ENCODE peak calls at places on chromosomes 2 and 18, in nine cellular contexts. One of them, this sample, is unnamed.
A peak's percentile ranks its signal among the peaks of the same experiment; 100 is the strongest.

GRCh38 chr2:100105678-100106054 is 36.7 kb downstream of the AFF3 start:
- DNase-seq in CD8-positive, alpha-beta T cell: no peak
- DNase-seq in CD4-positive, CD25-positive, alpha-beta regulatory T cell: no peak
- DNase-seq in mesendoderm: peak; percentile 63
- DNase-seq in upper lobe of left lung: no peak
- DNase-seq in GM23338: peak; percentile 48
- DNase-seq in tibial nerve: no peak
- DNase-seq in upper lobe of right lung: no peak
- DNase-seq in heart left ventricle: no peak
- DNase-seq in this sample: no peak

GRCh38 chr2:28958689-28959088 is 22.4 kb upstream of the TOGARAM2 start:
- DNase-seq in heart left ventricle: peak; percentile 72
- DNase-seq in upper lobe of right lung: no peak
- DNase-seq in GM23338: peak; percentile 92
- DNase-seq in upper lobe of left lung: peak; percentile 48
- DNase-seq in mesendoderm: peak; percentile 85
- DNase-seq in CD8-positive, alpha-beta T cell: peak; percentile 21
- DNase-seq in CD4-positive, CD25-positive, alpha-beta regulatory T cell: peak; percentile 51
- DNase-seq in tibial nerve: peak; percentile 68
- DNase-seq in this sample: no peak

GRCh38 chr2:113245276-113245711 is 33.4 kb downstream of the PAX8 start:
- DNase-seq in CD4-positive, CD25-positive, alpha-beta regulatory T cell: no peak
- DNase-seq in upper lobe of left lung: no peak
- DNase-seq in GM23338: no peak
- DNase-seq in heart left ventricle: no peak
- DNase-seq in tibial nerve: no peak
- DNase-seq in CD8-positive, alpha-beta T cell: no peak
- DNase-seq in upper lobe of right lung: no peak
- DNase-seq in mesendoderm: no peak
- DNase-seq in this sample: no peak

GRCh38 chr2:38073211-38074005 is 2.5 kb downstream of the CYP1B1 start:
- DNase-seq in CD4-positive, CD25-positive, alpha-beta regulatory T cell: no peak
- DNase-seq in tibial nerve: peak; percentile 87
- DNase-seq in CD8-positive, alpha-beta T cell: no peak
- DNase-seq in upper lobe of left lung: no peak
- DNase-seq in mesendoderm: peak; percentile 65
- DNase-seq in heart left ventricle: no peak
- DNase-seq in GM23338: peak; percentile 68
- DNase-seq in upper lobe of right lung: no peak
- DNase-seq in this sample: no peak

GRCh38 chr18:35141077-35141476 is 99.8 kb upstream of the ZNF397 start:
- DNase-seq in upper lobe of right lung: no peak
- DNase-seq in GM23338: no peak
- DNase-seq in mesendoderm: no peak
- DNase-seq in tibial nerve: no peak
- DNase-seq in heart left ventricle: no peak
- DNase-seq in CD4-positive, CD25-positive, alpha-beta regulatory T cell: no peak
- DNase-seq in upper lobe of left lung: no peak
- DNase-seq in CD8-positive, alpha-beta T cell: no peak
- DNase-seq in this sample: no peak

GRCh38 chr2:68333931-68334330 is 14.2 kb upstream of the CNRIP1 start:
- DNase-seq in mesendoderm: no peak
- DNase-seq in CD4-positive, CD25-positive, alpha-beta regulatory T cell: no peak
- DNase-seq in upper lobe of left lung: no peak
- DNase-seq in CD8-positive, alpha-beta T cell: no peak
- DNase-seq in tibial nerve: no peak
- DNase-seq in heart left ventricle: no peak
- DNase-seq in GM23338: no peak
- DNase-seq in upper lobe of right lung: no peak
- DNase-seq in this sample: no peak

GRCh38 chr2:232484628-232485332 is 2.9 kb downstream of the ECEL1 start:
- DNase-seq in CD4-positive, CD25-positive, alpha-beta regulatory T cell: no peak
- DNase-seq in heart left ventricle: peak; percentile 38
- DNase-seq in GM23338: no peak
- DNase-seq in mesendoderm: no peak
- DNase-seq in upper lobe of left lung: no peak
- DNase-seq in CD8-positive, alpha-beta T cell: no peak
- DNase-seq in tibial nerve: no peak
- DNase-seq in upper lobe of right lung: peak; percentile 55
- DNase-seq in this sample: no peak

GRCh38 chr2:11152591-11152990 is 2.7 kb upstream of the SLC66A3 start:
- DNase-seq in GM23338: no peak
- DNase-seq in CD4-positive, CD25-positive, alpha-beta regulatory T cell: no peak
- DNase-seq in tibial nerve: no peak
- DNase-seq in CD8-positive, alpha-beta T cell: no peak
- DNase-seq in upper lobe of left lung: no peak
- DNase-seq in mesendoderm: no peak
- DNase-seq in heart left ventricle: no peak
- DNase-seq in upper lobe of right lung: no peak
- DNase-seq in this sample: no peak

GRCh38 chr2:231685349-231686191 is 22.8 kb upstream of the PTMA start:
- DNase-seq in heart left ventricle: no peak
- DNase-seq in tibial nerve: no peak
- DNase-seq in CD4-positive, CD25-positive, alpha-beta regulatory T cell: no peak
- DNase-seq in upper lobe of left lung: no peak
- DNase-seq in GM23338: peak; percentile 77
- DNase-seq in upper lobe of right lung: no peak
- DNase-seq in CD8-positive, alpha-beta T cell: no peak
- DNase-seq in mesendoderm: peak; percentile 65
- DNase-seq in this sample: no peak

GRCh38 chr18:22813648-22814328 is 119.3 kb upstream of the RBBP8 start:
- DNase-seq in heart left ventricle: no peak
- DNase-seq in upper lobe of left lung: no peak
- DNase-seq in GM23338: peak; percentile 56
- DNase-seq in CD8-positive, alpha-beta T cell: no peak
- DNase-seq in mesendoderm: peak; percentile 53
- DNase-seq in tibial nerve: no peak
- DNase-seq in upper lobe of right lung: no peak
- DNase-seq in CD4-positive, CD25-positive, alpha-beta regulatory T cell: peak; percentile 26
- DNase-seq in this sample: no peak

GRCh38 chr2:37820471-37820991 is 104.6 kb upstream of the RMDN2 start:
- DNase-seq in CD4-positive, CD25-positive, alpha-beta regulatory T cell: no peak
- DNase-seq in mesendoderm: no peak
- DNase-seq in upper lobe of right lung: no peak
- DNase-seq in CD8-positive, alpha-beta T cell: no peak
- DNase-seq in GM23338: no peak
- DNase-seq in upper lobe of left lung: no peak
- DNase-seq in tibial nerve: no peak
- DNase-seq in heart left ventricle: no peak
- DNase-seq in this sample: no peak

GRCh38 chr2:234676109-234676858 is 179.4 kb upstream of the ARL4C start:
- DNase-seq in mesendoderm: no peak
- DNase-seq in GM23338: peak; percentile 61
- DNase-seq in upper lobe of left lung: no peak
- DNase-seq in tibial nerve: no peak
- DNase-seq in heart left ventricle: no peak
- DNase-seq in CD4-positive, CD25-positive, alpha-beta regulatory T cell: no peak
- DNase-seq in CD8-positive, alpha-beta T cell: no peak
- DNase-seq in upper lobe of right lung: no peak
- DNase-seq in this sample: no peak
- H3K4me1 ChIP-seq in mesendoderm: no peaks in the 10 kb centered on the region
- H3K4me1 ChIP-seq in GM23338: peaks cover 22% of the 10 kb centered on the region
- H3K4me1 ChIP-seq in upper lobe of left lung: peaks cover 6% of the 10 kb centered on the region
- H3K4me1 ChIP-seq in tibial nerve: no peaks in the 10 kb centered on the region
- H3K4me1 ChIP-seq in heart left ventricle: no peaks in the 10 kb centered on the region
- H3K4me1 ChIP-seq in CD4-positive, CD25-positive, alpha-beta regulatory T cell: no peaks in the 10 kb centered on the region
- H3K4me1 ChIP-seq in CD8-positive, alpha-beta T cell: no peaks in the 10 kb centered on the region
- H3K4me1 ChIP-seq in upper lobe of right lung: peaks cover 7% of the 10 kb centered on the region
- H3K4me1 ChIP-seq in this sample: no peaks in the 10 kb centered on the region

GRCh38 chr18:24930974-24931373 is 421.0 kb downstream of the ZNF521 start:
- DNase-seq in CD8-positive, alpha-beta T cell: no peak
- DNase-seq in heart left ventricle: no peak
- DNase-seq in tibial nerve: no peak
- DNase-seq in upper lobe of left lung: no peak
- DNase-seq in GM23338: peak; percentile 37
- DNase-seq in upper lobe of right lung: no peak
- DNase-seq in CD4-positive, CD25-positive, alpha-beta regulatory T cell: no peak
- DNase-seq in mesendoderm: peak; percentile 85
- DNase-seq in this sample: no peak
- H3K27ac ChIP-seq in CD8-positive, alpha-beta T cell: no peak overlapping the region
- H3K27ac ChIP-seq in heart left ventricle: no peak overlapping the region
- H3K27ac ChIP-seq in tibial nerve: no peak overlapping the region
- H3K27ac ChIP-seq in upper lobe of left lung: no peak overlapping the region
- H3K27ac ChIP-seq in GM23338: no peak overlapping the region
- H3K27ac ChIP-seq in upper lobe of right lung: no peak overlapping the region
- H3K27ac ChIP-seq in CD4-positive, CD25-positive, alpha-beta regulatory T cell: no peak overlapping the region
- H3K27ac ChIP-seq in mesendoderm: peak overlapping the region; percentile 70
- H3K27ac ChIP-seq in this sample: no peak overlapping the region

GRCh38 chr2:101753207-101753616 is 55.7 kb downstream of the MAP4K4 start:
- DNase-seq in tibial nerve: no peak
- DNase-seq in heart left ventricle: no peak
- DNase-seq in CD8-positive, alpha-beta T cell: no peak
- DNase-seq in CD4-positive, CD25-positive, alpha-beta regulatory T cell: no peak
- DNase-seq in upper lobe of left lung: no peak
- DNase-seq in GM23338: no peak
- DNase-seq in upper lobe of right lung: no peak
- DNase-seq in mesendoderm: no peak
- DNase-seq in this sample: no peak
- H3K4me1 ChIP-seq in tibial nerve: peaks cover 52% of the 10 kb centered on the region
- H3K4me1 ChIP-seq in heart left ventricle: peaks cover 25% of the 10 kb centered on the region
- H3K4me1 ChIP-seq in CD8-positive, alpha-beta T cell: peaks cover 51% of the 10 kb centered on the region
- H3K4me1 ChIP-seq in CD4-positive, CD25-positive, alpha-beta regulatory T cell: peaks cover 47% of the 10 kb centered on the region
- H3K4me1 ChIP-seq in upper lobe of left lung: peaks cover 49% of the 10 kb centered on the region
- H3K4me1 ChIP-seq in GM23338: peaks cover 48% of the 10 kb centered on the region
- H3K4me1 ChIP-seq in upper lobe of right lung: peaks cover 41% of the 10 kb centered on the region
- H3K4me1 ChIP-seq in mesendoderm: peaks cover 3% of the 10 kb centered on the region
- H3K4me1 ChIP-seq in this sample: peaks cover 15% of the 10 kb centered on the region

GRCh38 chr18:78982186-78982585 is 2.6 kb downstream of the SALL3 start:
- DNase-seq in upper lobe of right lung: no peak
- DNase-seq in heart left ventricle: no peak
- DNase-seq in tibial nerve: no peak
- DNase-seq in GM23338: peak; percentile 36
- DNase-seq in CD8-positive, alpha-beta T cell: no peak
- DNase-seq in mesendoderm: peak; percentile 66
- DNase-seq in upper lobe of left lung: no peak
- DNase-seq in CD4-positive, CD25-positive, alpha-beta regulatory T cell: no peak
- DNase-seq in this sample: no peak

GRCh38 chr18:78980279-78980771 is 707 bp downstream of the SALL3 start:
- DNase-seq in upper lobe of right lung: no peak
- DNase-seq in heart left ventricle: no peak
- DNase-seq in mesendoderm: peak; percentile 57
- DNase-seq in tibial nerve: no peak
- DNase-seq in CD8-positive, alpha-beta T cell: no peak
- DNase-seq in GM23338: peak; percentile 52
- DNase-seq in upper lobe of left lung: no peak
- DNase-seq in CD4-positive, CD25-positive, alpha-beta regulatory T cell: no peak
- DNase-seq in this sample: no peak

GRCh38 chr18:78980777-78981651 is 1.4 kb downstream of the SALL3 start:
- DNase-seq in GM23338: peak; percentile 34
- DNase-seq in upper lobe of right lung: no peak
- DNase-seq in upper lobe of left lung: no peak
- DNase-seq in mesendoderm: peak; percentile 74
- DNase-seq in CD8-positive, alpha-beta T cell: no peak
- DNase-seq in heart left ventricle: no peak
- DNase-seq in CD4-positive, CD25-positive, alpha-beta regulatory T cell: no peak
- DNase-seq in tibial nerve: no peak
- DNase-seq in this sample: no peak

GRCh38 chr18:78979682-78980278 is at the start of gene SALL3:
- DNase-seq in CD8-positive, alpha-beta T cell: no peak
- DNase-seq in tibial nerve: no peak
- DNase-seq in upper lobe of right lung: no peak
- DNase-seq in GM23338: peak; percentile 74
- DNase-seq in upper lobe of left lung: no peak
- DNase-seq in CD4-positive, CD25-positive, alpha-beta regulatory T cell: no peak
- DNase-seq in mesendoderm: peak; percentile 87
- DNase-seq in heart left ventricle: no peak
- DNase-seq in this sample: no peak

DNA sequence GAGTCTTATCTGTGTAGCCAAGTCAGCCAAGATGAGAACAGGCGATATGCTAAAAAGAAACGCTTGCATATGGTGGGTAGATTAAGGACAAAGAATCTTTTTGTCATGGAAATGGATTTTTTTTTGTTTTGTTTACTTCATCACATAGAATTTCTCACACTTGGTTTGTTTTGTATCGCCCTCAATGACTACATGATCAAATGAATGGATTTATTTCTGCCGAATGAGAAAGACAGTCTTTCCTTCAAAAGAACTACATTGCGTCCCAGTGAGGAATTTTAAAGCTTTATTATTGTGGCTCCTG is 2.0 kb downstream of the SALL3 start:
- DNase-seq in mesendoderm: no peak
- DNase-seq in heart left ventricle: no peak
- DNase-seq in upper lobe of right lung: no peak
- DNase-seq in GM23338: peak; percentile 72
- DNase-seq in CD4-positive, CD25-positive, alpha-beta regulatory T cell: no peak
- DNase-seq in CD8-positive, alpha-beta T cell: no peak
- DNase-seq in tibial nerve: no peak
- DNase-seq in upper lobe of left lung: no peak
- DNase-seq in this sample: no peak
- H3K27ac ChIP-seq in mesendoderm: no peak overlapping the region
- H3K27ac ChIP-seq in heart left ventricle: no peak overlapping the region
- H3K27ac ChIP-seq in upper lobe of right lung: no peak overlapping the region
- H3K27ac ChIP-seq in GM23338: peak overlapping the region; percentile 30
- H3K27ac ChIP-seq in CD4-positive, CD25-positive, alpha-beta regulatory T cell: no peak overlapping the region
- H3K27ac ChIP-seq in CD8-positive, alpha-beta T cell: no peak overlapping the region
- H3K27ac ChIP-seq in tibial nerve: no peak overlapping the region
- H3K27ac ChIP-seq in upper lobe of left lung: no peak overlapping the region
- H3K27ac ChIP-seq in this sample: no peak overlapping the region